ENCODE peak calls at places on chromosome 13, in seven cellular contexts. S is CD4-positive, CD25-positive, alpha-beta regulatory T cell; W is thyroid gland; T is epithelial cell of esophagus; B is GM12865; J is cardiac muscle cell; L is suprapubic skin. A is an unnamed sample.

GRCh38 chr13:101626925-101627555 is 174.6 kb downstream of the ITGBL1 start:
- DNase-seq in B (peak), T (no peak), L (no peak), W (no peak), J (no peak), S (peak), A (peak)

GRCh38 chr13:77056886-77057285 is 29.9 kb upstream of the FBXL3 start:
- DNase-seq in W (no peak), J (no peak), T (no peak), B (no peak), L (no peak), S (no peak), A (no peak)

GRCh38 chr13:48626077-48626449 is 27.7 kb upstream of the CYSLTR2 start:
- DNase-seq in W (no peak), J (peak), L (no peak), S (no peak), B (no peak), T (no peak), A (no peak)

GRCh38 chr13:30869491-30869890 is 36.6 kb upstream of the MEDAG start:
- DNase-seq in T (no peak), B (no peak), W (no peak), J (peak), L (no peak), S (no peak), A (no peak)

GRCh38 chr13:109479534-109479933 is 306.8 kb downstream of the IRS2 start:
- DNase-seq in S (no peak), L (no peak), W (no peak), T (no peak), B (no peak), J (no peak), A (no peak)

GRCh38 chr13:50714886-50715285 is 128.6 kb downstream of the DLEU7 start:
- DNase-seq in B (no peak), J (no peak), S (no peak), T (no peak), L (no peak), W (no peak), A (no peak)

GRCh38 chr13:107803822-107804495 is 411.4 kb downstream of the LIG4 start:
- DNase-seq in S (no peak), B (no peak), L (no peak), T (no peak), W (no peak), J (no peak), A (no peak)

GRCh38 chr13:94708031-94708571 is 4.2 kb downstream of the SOX21 start:
- DNase-seq in L (no peak), T (no peak), J (no peak), W (no peak), B (no peak), S (no peak), A (no peak)

GRCh38 chr13:87129602-87130300 is 541.4 kb upstream of the SLITRK5 start:
- DNase-seq in B (no peak), T (peak), S (no peak), W (no peak), L (no peak), J (peak), A (no peak)

GRCh38 chr13:110236831-110237261 is 70.1 kb downstream of the COL4A1 start:
- DNase-seq in B (no peak), J (peak), S (no peak), L (no peak), W (no peak), T (no peak), A (no peak)

GRCh38 chr13:57739791-57740190 is 108.2 kb downstream of the PCDH17 start:
- DNase-seq in B (no peak), L (no peak), W (no peak), S (no peak), J (no peak), T (no peak), A (no peak)

GRCh38 chr13:37868691-37869505 is 674 bp downstream of the TRPC4 start:
- DNase-seq in B (no peak), T (no peak), S (no peak), L (no peak), W (no peak), J (peak), A (peak)

GRCh38 chr13:29436291-29436690 is 159.2 kb downstream of the SLC7A1 start:
- DNase-seq in W (peak), L (no peak), S (no peak), B (no peak), T (peak), J (peak), A (no peak)

GRCh38 chr13:67351114-67351513 is 121.0 kb upstream of the PCDH9 start:
- DNase-seq in S (no peak), W (no peak), J (no peak), L (no peak), B (no peak), T (no peak), A (no peak)

GRCh38 chr13:67353031-67353430 is 122.9 kb upstream of the PCDH9 start:
- DNase-seq in W (no peak), L (no peak), T (no peak), B (no peak), J (no peak), S (no peak), A (no peak)

GRCh38 chr13:67351915-67352314 is 121.8 kb upstream of the PCDH9 start:
- DNase-seq in B (no peak), S (no peak), J (peak), L (no peak), W (no peak), T (peak), A (no peak)

GRCh38 chr13:67355791-67356190 is 125.7 kb upstream of the PCDH9 start:
- DNase-seq in W (no peak), B (no peak), L (no peak), T (no peak), S (no peak), J (no peak), A (no peak)

DNA sequence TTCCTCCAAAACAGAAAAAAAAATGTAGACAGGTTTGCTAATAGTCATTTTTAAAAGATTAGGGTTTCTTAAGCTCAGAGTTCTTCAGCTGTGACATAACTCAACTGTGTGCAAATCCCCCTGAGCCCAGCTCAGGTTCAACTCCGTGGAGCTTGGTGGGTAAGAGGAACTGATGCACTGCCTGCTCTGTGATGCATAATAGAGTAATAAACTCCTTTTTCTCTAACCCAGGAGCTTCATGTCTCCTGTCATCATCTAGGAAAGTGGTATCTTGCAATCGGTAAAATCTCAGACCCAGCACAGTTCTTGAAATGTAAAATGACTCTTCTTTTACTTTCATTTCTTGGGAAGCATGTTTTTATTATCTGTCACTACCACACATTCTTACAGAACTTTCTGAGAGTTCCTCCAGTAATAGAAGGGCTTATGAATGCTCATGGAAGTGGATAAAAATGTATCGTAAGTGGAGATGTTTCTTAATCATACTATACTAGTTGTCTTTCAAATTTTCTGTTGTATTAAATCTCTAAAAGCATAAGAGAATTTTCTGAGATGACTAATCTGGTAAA is 123.8 kb upstream of the PCDH9 start:
- DNase-seq in S (no peak), W (no peak), L (no peak), T (no peak), B (no peak), J (peak), A (no peak)
- H3K4me3 ChIP-seq in S (no peak), W (no peak), L (no peak), T (no peak), B (no peak), J (no peak), A (no peak)

GRCh38 chr13:40564342-40564997 is 102.0 kb downstream of the FOXO1 start:
- DNase-seq in L (no peak), W (no peak), T (no peak), S (no peak), B (peak), J (peak), A (no peak)
- H3K4me3 ChIP-seq in L (no peak), W (no peak), T (no peak), S (peak), B (no peak), J (no peak), A (no peak)

DNA sequence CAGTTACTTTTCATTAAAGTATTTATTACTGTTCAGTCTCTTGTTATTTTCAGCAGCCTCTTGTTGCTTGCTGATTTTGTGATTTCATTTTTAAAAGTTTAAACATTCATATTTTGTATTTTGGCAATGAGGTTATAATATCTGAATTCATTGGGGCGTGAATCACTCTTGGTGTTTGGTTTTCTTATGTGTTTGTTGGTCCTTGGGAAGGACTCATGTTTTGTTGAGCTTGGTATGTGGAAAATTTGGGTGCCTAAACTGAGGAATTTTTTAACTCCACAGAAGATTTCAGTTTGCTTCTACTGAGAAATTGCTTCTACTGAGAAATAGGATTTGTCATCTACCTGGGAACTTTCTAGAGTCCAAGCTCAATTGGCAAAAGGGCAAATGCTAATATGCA is 38.2 kb downstream of the PDS5B start:
- DNase-seq in W (no peak), T (no peak), S (no peak), B (no peak), J (peak), L (no peak), A (no peak)
- H3K4me3 ChIP-seq in W (no peak), T (no peak), S (no peak), B (no peak), J (no peak), L (no peak), A (no peak)

GRCh38 chr13:99124046-99124400 is 76.6 kb upstream of the UBAC2 start:
- DNase-seq in B (no peak), J (no peak), T (no peak), W (no peak), L (no peak), S (no peak), A (no peak)

GRCh38 chr13:99123101-99124045 is 77.3 kb upstream of the UBAC2 start:
- DNase-seq in L (no peak), T (peak), B (no peak), W (no peak), S (no peak), J (peak), A (no peak)

GRCh38 chr13:99126821-99127220 is 73.8 kb upstream of the UBAC2 start:
- DNase-seq in J (no peak), W (no peak), S (no peak), B (no peak), T (no peak), L (no peak), A (no peak)

GRCh38 chr13:99124695-99125334 is 75.8 kb upstream of the UBAC2 start:
- DNase-seq in S (no peak), L (no peak), J (peak), W (no peak), B (peak), T (peak), A (peak)

DNA sequence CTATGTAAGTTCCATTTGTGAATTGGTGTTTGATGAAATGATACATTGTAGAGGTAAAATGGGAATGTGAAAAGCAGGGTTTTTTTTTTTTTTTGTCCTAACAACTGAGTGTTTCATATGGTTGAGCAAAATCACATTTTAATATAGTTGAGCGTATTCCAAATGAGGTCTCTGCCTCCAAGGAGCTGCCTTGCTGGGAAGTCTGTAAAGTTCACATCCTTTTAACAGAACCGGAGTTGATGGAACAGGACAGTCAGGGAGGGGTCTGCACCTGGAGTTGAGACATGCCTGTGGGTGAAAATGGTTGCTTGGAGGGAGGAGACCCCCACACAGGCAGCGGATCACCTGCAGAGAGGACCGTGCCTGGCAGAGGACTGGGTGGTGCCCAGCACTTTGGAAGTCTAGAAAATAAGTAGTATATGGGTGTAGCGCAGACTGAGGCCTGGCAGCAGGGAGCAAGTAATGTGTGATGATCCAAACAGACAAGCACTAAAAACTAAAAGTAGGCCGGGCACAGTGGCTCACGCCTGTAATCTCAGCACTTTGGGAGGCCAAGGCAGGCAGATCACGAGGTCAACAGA is 75.2 kb upstream of the UBAC2 start:
- DNase-seq in W (no peak), S (no peak), J (no peak), T (no peak), B (no peak), L (no peak), A (no peak)
- H3K4me3 ChIP-seq in W (no peak), S (peak), J (no peak), T (no peak), B (no peak), L (no peak), A (no peak)

DNA sequence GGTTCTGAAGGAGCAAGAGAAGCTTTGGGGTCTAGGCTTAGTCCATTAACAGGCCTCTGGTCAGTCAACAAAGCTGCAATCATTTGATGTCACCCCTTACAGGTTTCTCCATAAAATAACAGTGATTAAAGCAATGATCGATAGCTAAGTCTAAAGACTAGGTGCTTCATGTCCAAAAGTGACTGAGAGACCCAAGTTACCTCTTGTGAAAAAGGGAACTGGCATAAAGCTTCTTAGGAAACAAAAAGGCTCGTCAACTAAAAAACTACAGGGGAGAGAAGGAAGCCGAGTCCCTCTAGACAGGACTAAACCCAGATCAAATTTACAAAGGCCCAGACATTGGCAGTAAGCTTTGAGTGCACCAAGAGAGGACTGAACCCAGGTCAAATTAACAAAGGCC is 2.2 kb downstream of the DCUN1D2 start:
- DNase-seq in B (no peak), W (no peak), L (no peak), S (no peak), J (no peak), T (no peak), A (no peak)
- H3K4me3 ChIP-seq in B (no peak), W (no peak), L (no peak), S (peak), J (no peak), T (no peak), A (no peak)

DNA sequence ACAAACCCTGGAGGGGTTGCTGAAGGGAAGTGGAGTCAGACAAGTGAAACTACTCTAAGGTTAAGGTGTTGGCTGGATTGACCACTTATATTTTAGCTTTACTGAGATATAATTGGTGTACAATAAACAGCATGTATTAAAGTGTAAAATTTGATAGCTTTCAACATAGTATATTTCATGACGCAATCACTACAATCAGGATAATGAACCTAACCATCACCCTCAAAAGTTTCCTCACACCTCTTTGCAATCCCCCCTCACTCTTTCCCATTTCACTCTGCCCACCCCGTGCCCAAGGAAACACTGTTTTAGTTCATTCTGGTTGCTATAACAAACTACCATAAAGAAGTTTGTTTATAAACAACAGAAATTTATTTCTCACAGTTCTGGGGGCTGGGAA is 508.0 kb downstream of the FGF9 start:
- DNase-seq in J (no peak), W (no peak), B (no peak), L (no peak), S (no peak), T (no peak), A (no peak)
- H3K4me3 ChIP-seq in J (no peak), W (no peak), B (no peak), L (no peak), S (no peak), T (no peak), A (no peak)

GRCh38 chr13:112204881-112205327 is 138.0 kb downstream of the SOX1 start:
- DNase-seq in S (no peak), J (no peak), W (peak), T (no peak), B (no peak), L (no peak), A (peak)
- H3K4me3 ChIP-seq in S (no peak), J (no peak), W (no peak), T (no peak), B (no peak), L (no peak), A (no peak)

GRCh38 chr13:99086869-99087129 is 108.9 kb upstream of the DOCK9 start:
- DNase-seq in T (no peak), S (no peak), L (peak), B (no peak), W (peak), J (no peak), A (peak)
- H3K4me3 ChIP-seq in T (peak), S (no peak), L (peak), B (peak), W (peak), J (peak), A (peak)